ENCODE peak calls at places on chromosomes 6 and 20, in seven cellular contexts. One of them, this sample, is unnamed.

GRCh38 chr20:53873249-53873642 is 197.1 kb downstream of the BCAS1 start:
- DNase-seq in OCI-LY7: peak; percentile 55
- DNase-seq in aorta: no peak
- DNase-seq in dorsolateral prefrontal cortex: no peak
- DNase-seq in CD8-positive, alpha-beta T cell: peak; percentile 41
- DNase-seq in CD4-positive, alpha-beta memory T cell: no peak
- DNase-seq in SK-N-SH: no peak
- DNase-seq in this sample: no peak

GRCh38 chr6:66496659-66497058 is 789.6 kb upstream of the EYS start:
- DNase-seq in OCI-LY7: peak; percentile 13
- DNase-seq in CD8-positive, alpha-beta T cell: no peak
- DNase-seq in SK-N-SH: no peak
- DNase-seq in aorta: no peak
- DNase-seq in CD4-positive, alpha-beta memory T cell: no peak
- DNase-seq in dorsolateral prefrontal cortex: no peak
- DNase-seq in this sample: no peak

GRCh38 chr6:166940643-166941068 is 15.7 kb downstream of the RNASET2 start:
- DNase-seq in CD4-positive, alpha-beta memory T cell: no peak
- DNase-seq in aorta: no peak
- DNase-seq in OCI-LY7: no peak
- DNase-seq in dorsolateral prefrontal cortex: peak; percentile 37
- DNase-seq in CD8-positive, alpha-beta T cell: no peak
- DNase-seq in SK-N-SH: no peak
- DNase-seq in this sample: no peak

GRCh38 chr6:113190170-113190569 is 667.0 kb upstream of the MARCKS start:
- DNase-seq in CD4-positive, alpha-beta memory T cell: no peak
- DNase-seq in dorsolateral prefrontal cortex: no peak
- DNase-seq in SK-N-SH: no peak
- DNase-seq in aorta: no peak
- DNase-seq in CD8-positive, alpha-beta T cell: no peak
- DNase-seq in OCI-LY7: no peak
- DNase-seq in this sample: no peak

GRCh38 chr6:39417440-39417839 is 94.9 kb upstream of the KCNK16 start:
- DNase-seq in dorsolateral prefrontal cortex: no peak
- DNase-seq in CD8-positive, alpha-beta T cell: no peak
- DNase-seq in CD4-positive, alpha-beta memory T cell: no peak
- DNase-seq in SK-N-SH: no peak
- DNase-seq in aorta: no peak
- DNase-seq in OCI-LY7: no peak
- DNase-seq in this sample: no peak

GRCh38 chr6:27471365-27472115 is 1.4 kb downstream of the ZNF184 start:
- DNase-seq in CD8-positive, alpha-beta T cell: no peak
- DNase-seq in CD4-positive, alpha-beta memory T cell: no peak
- DNase-seq in SK-N-SH: no peak
- DNase-seq in aorta: no peak
- DNase-seq in dorsolateral prefrontal cortex: no peak
- DNase-seq in OCI-LY7: peak; percentile 19
- DNase-seq in this sample: no peak

GRCh38 chr6:54586251-54586650 is 260.3 kb upstream of the FAM83B start:
- DNase-seq in OCI-LY7: no peak
- DNase-seq in dorsolateral prefrontal cortex: no peak
- DNase-seq in SK-N-SH: no peak
- DNase-seq in aorta: no peak
- DNase-seq in CD4-positive, alpha-beta memory T cell: no peak
- DNase-seq in CD8-positive, alpha-beta T cell: no peak
- DNase-seq in this sample: no peak

GRCh38 chr6:149079911-149080501 is 237.5 kb upstream of the TAB2 start:
- DNase-seq in SK-N-SH: no peak
- DNase-seq in CD8-positive, alpha-beta T cell: no peak
- DNase-seq in dorsolateral prefrontal cortex: no peak
- DNase-seq in CD4-positive, alpha-beta memory T cell: no peak
- DNase-seq in aorta: peak; percentile 78
- DNase-seq in OCI-LY7: no peak
- DNase-seq in this sample: peak; percentile 56

GRCh38 chr6:44056392-44057237 is 70.6 kb downstream of the MRPL14 start:
- DNase-seq in dorsolateral prefrontal cortex: peak; percentile 87
- DNase-seq in SK-N-SH: peak; percentile 83
- DNase-seq in OCI-LY7: no peak
- DNase-seq in CD4-positive, alpha-beta memory T cell: no peak
- DNase-seq in aorta: peak; percentile 93
- DNase-seq in CD8-positive, alpha-beta T cell: no peak
- DNase-seq in this sample: no peak

GRCh38 chr6:146741609-146742008 is 142.8 kb downstream of the ADGB start:
- DNase-seq in CD8-positive, alpha-beta T cell: no peak
- DNase-seq in OCI-LY7: no peak
- DNase-seq in dorsolateral prefrontal cortex: no peak
- DNase-seq in SK-N-SH: no peak
- DNase-seq in CD4-positive, alpha-beta memory T cell: no peak
- DNase-seq in aorta: no peak
- DNase-seq in this sample: no peak

GRCh38 chr6:12603711-12604049 is 112.9 kb upstream of the PHACTR1 start:
- DNase-seq in dorsolateral prefrontal cortex: no peak
- DNase-seq in CD4-positive, alpha-beta memory T cell: no peak
- DNase-seq in OCI-LY7: no peak
- DNase-seq in SK-N-SH: no peak
- DNase-seq in CD8-positive, alpha-beta T cell: no peak
- DNase-seq in aorta: no peak
- DNase-seq in this sample: no peak

GRCh38 chr6:12602951-12603710 is 113.4 kb upstream of the PHACTR1 start:
- DNase-seq in CD8-positive, alpha-beta T cell: no peak
- DNase-seq in OCI-LY7: peak; percentile 77
- DNase-seq in aorta: no peak
- DNase-seq in dorsolateral prefrontal cortex: no peak
- DNase-seq in SK-N-SH: peak; percentile 34
- DNase-seq in CD4-positive, alpha-beta memory T cell: no peak
- DNase-seq in this sample: no peak

GRCh38 chr6:12608016-12608860 is 108.3 kb upstream of the PHACTR1 start:
- DNase-seq in CD8-positive, alpha-beta T cell: no peak
- DNase-seq in SK-N-SH: no peak
- DNase-seq in dorsolateral prefrontal cortex: no peak
- DNase-seq in aorta: no peak
- DNase-seq in OCI-LY7: peak; percentile 50
- DNase-seq in CD4-positive, alpha-beta memory T cell: no peak
- DNase-seq in this sample: no peak

GRCh38 chr6:12606616-12607015 is 110.0 kb upstream of the PHACTR1 start:
- DNase-seq in CD8-positive, alpha-beta T cell: no peak
- DNase-seq in aorta: no peak
- DNase-seq in OCI-LY7: no peak
- DNase-seq in dorsolateral prefrontal cortex: no peak
- DNase-seq in CD4-positive, alpha-beta memory T cell: no peak
- DNase-seq in SK-N-SH: no peak
- DNase-seq in this sample: no peak

DNA sequence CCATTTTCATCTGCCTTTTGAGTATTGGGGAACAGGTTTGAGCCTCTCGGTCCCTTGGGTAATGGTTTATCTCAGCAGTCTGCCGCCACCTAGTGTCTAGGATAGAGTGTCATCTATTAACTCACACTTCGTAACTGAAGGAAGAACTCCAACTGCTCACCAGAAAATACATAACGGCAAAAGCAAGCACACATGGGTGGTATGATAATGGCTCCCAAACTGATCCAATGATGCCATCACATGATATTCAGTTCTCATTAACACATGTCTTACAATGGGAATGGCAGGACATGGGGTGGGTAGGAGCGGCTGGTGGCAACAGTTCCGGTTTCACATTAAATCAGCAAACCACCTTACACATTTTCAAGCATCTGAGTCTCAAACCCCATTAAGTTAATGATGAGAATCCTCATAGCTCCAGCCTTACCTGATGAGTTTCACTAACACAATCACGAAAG is 110.7 kb upstream of the PHACTR1 start:
- DNase-seq in aorta: no peak
- DNase-seq in OCI-LY7: peak; percentile 86
- DNase-seq in CD8-positive, alpha-beta T cell: no peak
- DNase-seq in CD4-positive, alpha-beta memory T cell: peak; percentile 18
- DNase-seq in dorsolateral prefrontal cortex: no peak
- DNase-seq in SK-N-SH: peak; percentile 57
- DNase-seq in this sample: no peak
- H3K4me3 ChIP-seq in aorta: no peak overlapping the region
- H3K4me3 ChIP-seq in OCI-LY7: peak overlapping the region; percentile 55
- H3K4me3 ChIP-seq in CD8-positive, alpha-beta T cell: no peak overlapping the region
- H3K4me3 ChIP-seq in CD4-positive, alpha-beta memory T cell: no peak overlapping the region
- H3K4me3 ChIP-seq in dorsolateral prefrontal cortex: no peak overlapping the region
- H3K4me3 ChIP-seq in SK-N-SH: no peak overlapping the region
- H3K4me3 ChIP-seq in this sample: no peak overlapping the region

DNA sequence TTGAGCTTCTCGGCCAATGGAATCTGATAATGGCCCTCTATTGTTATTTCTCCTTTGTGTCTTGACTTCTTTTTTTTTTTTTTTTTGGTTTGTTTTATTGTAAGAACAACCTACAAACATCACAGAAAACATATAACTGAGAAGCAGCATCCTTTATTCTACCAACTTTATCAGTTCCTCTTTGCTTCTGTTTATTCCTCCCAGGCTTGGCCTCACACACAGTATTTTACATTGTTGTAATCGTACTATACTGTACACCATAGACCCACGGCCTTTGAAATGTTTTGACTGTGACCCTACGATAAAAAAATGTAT is 558 bp upstream of the CCDC167 start:
- DNase-seq in OCI-LY7: no peak
- DNase-seq in dorsolateral prefrontal cortex: no peak
- DNase-seq in CD4-positive, alpha-beta memory T cell: no peak
- DNase-seq in CD8-positive, alpha-beta T cell: no peak
- DNase-seq in aorta: no peak
- DNase-seq in SK-N-SH: no peak
- DNase-seq in this sample: no peak
- H3K4me3 ChIP-seq in OCI-LY7: peak overlapping the region; percentile 84
- H3K4me3 ChIP-seq in dorsolateral prefrontal cortex: peak overlapping the region; percentile 79
- H3K4me3 ChIP-seq in CD4-positive, alpha-beta memory T cell: peak overlapping the region; percentile 80
- H3K4me3 ChIP-seq in CD8-positive, alpha-beta T cell: peak overlapping the region; percentile 86
- H3K4me3 ChIP-seq in aorta: no peak overlapping the region
- H3K4me3 ChIP-seq in SK-N-SH: peak overlapping the region; percentile 76
- H3K4me3 ChIP-seq in this sample: peak overlapping the region; percentile 61

GRCh38 chr20:46283426-46283825 is 24.9 kb downstream of the CDH22 start:
- DNase-seq in CD8-positive, alpha-beta T cell: no peak
- DNase-seq in SK-N-SH: no peak
- DNase-seq in OCI-LY7: no peak
- DNase-seq in aorta: no peak
- DNase-seq in CD4-positive, alpha-beta memory T cell: no peak
- DNase-seq in dorsolateral prefrontal cortex: no peak
- DNase-seq in this sample: no peak
- H3K4me3 ChIP-seq in CD8-positive, alpha-beta T cell: no peak overlapping the region
- H3K4me3 ChIP-seq in SK-N-SH: no peak overlapping the region
- H3K4me3 ChIP-seq in OCI-LY7: no peak overlapping the region
- H3K4me3 ChIP-seq in aorta: no peak overlapping the region
- H3K4me3 ChIP-seq in CD4-positive, alpha-beta memory T cell: no peak overlapping the region
- H3K4me3 ChIP-seq in dorsolateral prefrontal cortex: no peak overlapping the region
- H3K4me3 ChIP-seq in this sample: no peak overlapping the region

GRCh38 chr20:58044286-58044685 is 184.2 kb downstream of the ANKRD60 start:
- DNase-seq in SK-N-SH: no peak
- DNase-seq in OCI-LY7: no peak
- DNase-seq in aorta: no peak
- DNase-seq in dorsolateral prefrontal cortex: no peak
- DNase-seq in CD4-positive, alpha-beta memory T cell: no peak
- DNase-seq in CD8-positive, alpha-beta T cell: no peak
- DNase-seq in this sample: no peak

GRCh38 chr20:58045156-58045555 is 183.3 kb downstream of the ANKRD60 start:
- DNase-seq in OCI-LY7: no peak
- DNase-seq in CD8-positive, alpha-beta T cell: no peak
- DNase-seq in CD4-positive, alpha-beta memory T cell: no peak
- DNase-seq in dorsolateral prefrontal cortex: no peak
- DNase-seq in aorta: no peak
- DNase-seq in SK-N-SH: no peak
- DNase-seq in this sample: no peak

GRCh38 chr20:58043122-58043865 is 185.2 kb downstream of the ANKRD60 start:
- DNase-seq in CD8-positive, alpha-beta T cell: no peak
- DNase-seq in dorsolateral prefrontal cortex: no peak
- DNase-seq in aorta: peak; percentile 31
- DNase-seq in CD4-positive, alpha-beta memory T cell: no peak
- DNase-seq in OCI-LY7: no peak
- DNase-seq in SK-N-SH: no peak
- DNase-seq in this sample: no peak

GRCh38 chr20:58042626-58043025 is 185.8 kb downstream of the ANKRD60 start:
- DNase-seq in CD8-positive, alpha-beta T cell: no peak
- DNase-seq in CD4-positive, alpha-beta memory T cell: no peak
- DNase-seq in dorsolateral prefrontal cortex: no peak
- DNase-seq in SK-N-SH: no peak
- DNase-seq in OCI-LY7: no peak
- DNase-seq in aorta: no peak
- DNase-seq in this sample: no peak

GRCh38 chr20:58043866-58044140 is 184.7 kb downstream of the ANKRD60 start:
- DNase-seq in CD8-positive, alpha-beta T cell: no peak
- DNase-seq in aorta: no peak
- DNase-seq in OCI-LY7: no peak
- DNase-seq in CD4-positive, alpha-beta memory T cell: no peak
- DNase-seq in dorsolateral prefrontal cortex: no peak
- DNase-seq in SK-N-SH: no peak
- DNase-seq in this sample: no peak
- H3K4me3 ChIP-seq in CD8-positive, alpha-beta T cell: no peak overlapping the region
- H3K4me3 ChIP-seq in aorta: no peak overlapping the region
- H3K4me3 ChIP-seq in OCI-LY7: no peak overlapping the region
- H3K4me3 ChIP-seq in CD4-positive, alpha-beta memory T cell: no peak overlapping the region
- H3K4me3 ChIP-seq in dorsolateral prefrontal cortex: no peak overlapping the region
- H3K4me3 ChIP-seq in SK-N-SH: no peak overlapping the region
- H3K4me3 ChIP-seq in this sample: no peak overlapping the region

GRCh38 chr6:150641398-150642139 is 41.9 kb downstream of the PLEKHG1 start:
- DNase-seq in OCI-LY7: peak; percentile 65
- DNase-seq in SK-N-SH: no peak
- DNase-seq in CD8-positive, alpha-beta T cell: no peak
- DNase-seq in CD4-positive, alpha-beta memory T cell: no peak
- DNase-seq in aorta: no peak
- DNase-seq in dorsolateral prefrontal cortex: no peak
- DNase-seq in this sample: no peak
- H3K4me3 ChIP-seq in OCI-LY7: peak overlapping the region; percentile 55
- H3K4me3 ChIP-seq in SK-N-SH: no peak overlapping the region
- H3K4me3 ChIP-seq in CD8-positive, alpha-beta T cell: no peak overlapping the region
- H3K4me3 ChIP-seq in CD4-positive, alpha-beta memory T cell: no peak overlapping the region
- H3K4me3 ChIP-seq in aorta: peak overlapping the region; percentile 64
- H3K4me3 ChIP-seq in dorsolateral prefrontal cortex: peak overlapping the region; percentile 38
- H3K4me3 ChIP-seq in this sample: no peak overlapping the region